ENCODE peak calls at places on chromosomes 1 and 21, in seven cellular contexts. One of them, this sample, is unnamed. For H3K9me3 and H3K4me1, the result is how much of the 10 kb centered on the place peaks cover.

GRCh38 chr1:33455537-33456301 is 16.7 kb upstream of the ZSCAN20 start:
- DNase-seq in psoas muscle: peak
- DNase-seq in transverse colon: no peak
- DNase-seq in ascending aorta: peak
- DNase-seq in lung: no peak
- DNase-seq in A673: peak
- DNase-seq in tibial nerve: no peak
- DNase-seq in this sample: no peak

GRCh38 chr21:29025328-29025713 is 853 bp downstream of the USP16 start:
- DNase-seq in ascending aorta: no peak
- DNase-seq in lung: no peak
- DNase-seq in A673: no peak
- DNase-seq in transverse colon: no peak
- DNase-seq in tibial nerve: no peak
- DNase-seq in psoas muscle: no peak
- DNase-seq in this sample: no peak

GRCh38 chr1:54378884-54379445 is 27.2 kb downstream of the SSBP3 start:
- DNase-seq in lung: no peak
- DNase-seq in transverse colon: no peak
- DNase-seq in A673: no peak
- DNase-seq in psoas muscle: no peak
- DNase-seq in ascending aorta: no peak
- DNase-seq in tibial nerve: no peak
- DNase-seq in this sample: no peak

GRCh38 chr1:17009706-17010105 is 2.0 kb downstream of the ATP13A2 start:
- DNase-seq in A673: peak
- DNase-seq in lung: no peak
- DNase-seq in tibial nerve: no peak
- DNase-seq in psoas muscle: peak
- DNase-seq in ascending aorta: no peak
- DNase-seq in transverse colon: peak
- DNase-seq in this sample: no peak

GRCh38 chr21:37364722-37365121 is 1.9 kb upstream of the DYRK1A start:
- DNase-seq in ascending aorta: no peak
- DNase-seq in A673: no peak
- DNase-seq in lung: no peak
- DNase-seq in transverse colon: no peak
- DNase-seq in psoas muscle: no peak
- DNase-seq in tibial nerve: no peak
- DNase-seq in this sample: no peak

GRCh38 chr1:185257947-185258203 is 59.2 kb downstream of the IVNS1ABP start:
- DNase-seq in ascending aorta: no peak
- DNase-seq in A673: no peak
- DNase-seq in transverse colon: no peak
- DNase-seq in tibial nerve: no peak
- DNase-seq in lung: no peak
- DNase-seq in psoas muscle: no peak
- DNase-seq in this sample: no peak

GRCh38 chr1:237411621-237412020 is 369.6 kb downstream of the RYR2 start:
- DNase-seq in lung: no peak
- DNase-seq in tibial nerve: no peak
- DNase-seq in A673: no peak
- DNase-seq in ascending aorta: no peak
- DNase-seq in psoas muscle: no peak
- DNase-seq in transverse colon: no peak
- DNase-seq in this sample: no peak

GRCh38 chr1:160342520-160342919 is 530 bp downstream of the COPA start:
- DNase-seq in psoas muscle: no peak
- DNase-seq in lung: no peak
- DNase-seq in tibial nerve: no peak
- DNase-seq in A673: peak
- DNase-seq in ascending aorta: no peak
- DNase-seq in transverse colon: no peak
- DNase-seq in this sample: no peak

GRCh38 chr1:119611701-119612113 is 36.4 kb downstream of the ZNF697 start:
- DNase-seq in A673: peak
- DNase-seq in ascending aorta: peak
- DNase-seq in transverse colon: peak
- DNase-seq in tibial nerve: peak
- DNase-seq in lung: peak
- DNase-seq in psoas muscle: peak
- DNase-seq in this sample: peak

GRCh38 chr1:223504741-223505140 is 111.5 kb downstream of the CCDC185 start:
- DNase-seq in A673: peak
- DNase-seq in ascending aorta: no peak
- DNase-seq in psoas muscle: no peak
- DNase-seq in transverse colon: peak
- DNase-seq in tibial nerve: no peak
- DNase-seq in lung: peak
- DNase-seq in this sample: no peak

GRCh38 chr1:109185990-109186703 is 27.6 kb upstream of the SARS1 start:
- DNase-seq in lung: peak
- DNase-seq in A673: no peak
- DNase-seq in ascending aorta: no peak
- DNase-seq in transverse colon: no peak
- DNase-seq in psoas muscle: no peak
- DNase-seq in tibial nerve: no peak
- DNase-seq in this sample: no peak

GRCh38 chr1:167790117-167790516 is 68.3 kb downstream of the MPZL1 start:
- DNase-seq in psoas muscle: peak
- DNase-seq in lung: no peak
- DNase-seq in transverse colon: no peak
- DNase-seq in ascending aorta: no peak
- DNase-seq in tibial nerve: no peak
- DNase-seq in A673: no peak
- DNase-seq in this sample: no peak

GRCh38 chr1:89781494-89782126 is 39.2 kb upstream of the LRRC8D start:
- DNase-seq in psoas muscle: no peak
- DNase-seq in transverse colon: no peak
- DNase-seq in tibial nerve: no peak
- DNase-seq in A673: no peak
- DNase-seq in ascending aorta: no peak
- DNase-seq in lung: no peak
- DNase-seq in this sample: no peak

GRCh38 chr1:67646145-67647035 is 38.6 kb upstream of the GADD45A start:
- DNase-seq in lung: no peak
- DNase-seq in A673: peak
- DNase-seq in psoas muscle: peak
- DNase-seq in transverse colon: no peak
- DNase-seq in tibial nerve: no peak
- DNase-seq in ascending aorta: no peak
- DNase-seq in this sample: no peak

GRCh38 chr1:32335951-32336867 is at the start of gene MARCKSL1:
- DNase-seq in A673: peak
- DNase-seq in lung: peak
- DNase-seq in psoas muscle: peak
- DNase-seq in transverse colon: peak
- DNase-seq in tibial nerve: peak
- DNase-seq in ascending aorta: peak
- DNase-seq in this sample: peak

GRCh38 chr1:65108025-65108692 is 39.8 kb upstream of the AK4 start:
- DNase-seq in tibial nerve: no peak
- DNase-seq in lung: no peak
- DNase-seq in A673: no peak
- DNase-seq in transverse colon: peak
- DNase-seq in ascending aorta: no peak
- DNase-seq in psoas muscle: no peak
- DNase-seq in this sample: no peak

GRCh38 chr1:234656981-234657651 is 47.1 kb upstream of the IRF2BP2 start:
- DNase-seq in transverse colon: peak
- DNase-seq in tibial nerve: no peak
- DNase-seq in psoas muscle: no peak
- DNase-seq in lung: no peak
- DNase-seq in A673: no peak
- DNase-seq in ascending aorta: no peak
- DNase-seq in this sample: no peak

GRCh38 chr1:231242516-231243198 is 1.6 kb downstream of the GNPAT start:
- DNase-seq in ascending aorta: no peak
- DNase-seq in psoas muscle: no peak
- DNase-seq in lung: no peak
- DNase-seq in transverse colon: no peak
- DNase-seq in A673: no peak
- DNase-seq in tibial nerve: no peak
- DNase-seq in this sample: no peak

GRCh38 chr1:55930931-55931271 is 648.5 kb downstream of the PLPP3 start:
- DNase-seq in tibial nerve: no peak
- DNase-seq in ascending aorta: no peak
- DNase-seq in A673: no peak
- DNase-seq in psoas muscle: no peak
- DNase-seq in transverse colon: no peak
- DNase-seq in lung: no peak
- DNase-seq in this sample: no peak

GRCh38 chr1:228420968-228421826 is 4.5 kb upstream of the TRIM17 start:
- DNase-seq in psoas muscle: no peak
- DNase-seq in lung: no peak
- DNase-seq in ascending aorta: no peak
- DNase-seq in A673: no peak
- DNase-seq in transverse colon: no peak
- DNase-seq in tibial nerve: no peak
- DNase-seq in this sample: no peak

GRCh38 chr21:41361786-41362604 is at the start of gene MX2:
- DNase-seq in ascending aorta: peak
- DNase-seq in psoas muscle: peak
- DNase-seq in A673: no peak
- DNase-seq in transverse colon: peak
- DNase-seq in lung: peak
- DNase-seq in tibial nerve: peak
- DNase-seq in this sample: no peak

GRCh38 chr21:34950980-34951379 is 98.1 kb downstream of the RUNX1 start:
- DNase-seq in tibial nerve: no peak
- DNase-seq in lung: no peak
- DNase-seq in transverse colon: no peak
- DNase-seq in A673: no peak
- DNase-seq in psoas muscle: no peak
- DNase-seq in ascending aorta: no peak
- DNase-seq in this sample: no peak

GRCh38 chr1:204084247-204084772 is 11.4 kb downstream of the SOX13 start:
- DNase-seq in tibial nerve: no peak
- DNase-seq in ascending aorta: no peak
- DNase-seq in transverse colon: peak
- DNase-seq in A673: no peak
- DNase-seq in lung: peak
- DNase-seq in psoas muscle: peak
- DNase-seq in this sample: no peak

GRCh38 chr1:33429846-33430750 is 797 bp downstream of the PHC2 start:
- DNase-seq in A673: no peak
- DNase-seq in psoas muscle: peak
- DNase-seq in ascending aorta: peak
- DNase-seq in tibial nerve: no peak
- DNase-seq in lung: peak
- DNase-seq in transverse colon: peak
- DNase-seq in this sample: no peak

GRCh38 chr1:33047839-33048305 is 11.2 kb upstream of the AK2 start:
- DNase-seq in tibial nerve: no peak
- DNase-seq in psoas muscle: no peak
- DNase-seq in A673: no peak
- DNase-seq in lung: no peak
- DNase-seq in ascending aorta: no peak
- DNase-seq in transverse colon: no peak
- DNase-seq in this sample: no peak

GRCh38 chr1:39819091-39819812 is 30.6 kb upstream of the BMP8B start:
- DNase-seq in psoas muscle: no peak
- DNase-seq in transverse colon: peak
- DNase-seq in tibial nerve: no peak
- DNase-seq in lung: no peak
- DNase-seq in ascending aorta: no peak
- DNase-seq in A673: no peak
- DNase-seq in this sample: no peak

GRCh38 chr1:44616991-44617702 is 57.1 kb downstream of the TMEM53 start:
- DNase-seq in lung: no peak
- DNase-seq in tibial nerve: no peak
- DNase-seq in psoas muscle: no peak
- DNase-seq in ascending aorta: no peak
- DNase-seq in A673: no peak
- DNase-seq in transverse colon: peak
- DNase-seq in this sample: no peak

GRCh38 chr1:181680332-181680731 is 197.0 kb downstream of the CACNA1E start:
- DNase-seq in tibial nerve: no peak
- DNase-seq in A673: no peak
- DNase-seq in ascending aorta: no peak
- DNase-seq in transverse colon: no peak
- DNase-seq in psoas muscle: no peak
- DNase-seq in lung: no peak
- DNase-seq in this sample: no peak

GRCh38 chr1:15885701-15886612 is 38.5 kb downstream of the SPEN start:
- DNase-seq in ascending aorta: peak
- DNase-seq in transverse colon: peak
- DNase-seq in psoas muscle: peak
- DNase-seq in tibial nerve: peak
- DNase-seq in A673: peak
- DNase-seq in lung: peak
- DNase-seq in this sample: peak

GRCh38 chr1:214369364-214369763 is 88.4 kb downstream of the SMYD2 start:
- DNase-seq in transverse colon: no peak
- DNase-seq in tibial nerve: no peak
- DNase-seq in lung: no peak
- DNase-seq in A673: no peak
- DNase-seq in psoas muscle: no peak
- DNase-seq in ascending aorta: no peak
- DNase-seq in this sample: no peak
- H3K27ac ChIP-seq in transverse colon: no peak
- H3K27ac ChIP-seq in tibial nerve: no peak
- H3K27ac ChIP-seq in lung: no peak
- H3K27ac ChIP-seq in A673: no peak
- H3K27ac ChIP-seq in psoas muscle: no peak
- H3K27ac ChIP-seq in ascending aorta: no peak
- H3K27ac ChIP-seq in this sample: no peak

GRCh38 chr21:19609611-19610010 is 1206.0 kb upstream of the TMPRSS15 start:
- DNase-seq in A673: no peak
- DNase-seq in psoas muscle: no peak
- DNase-seq in tibial nerve: no peak
- DNase-seq in lung: no peak
- DNase-seq in ascending aorta: no peak
- DNase-seq in transverse colon: no peak
- DNase-seq in this sample: no peak
- H3K9me3 ChIP-seq in A673: under half
- H3K9me3 ChIP-seq in psoas muscle: under half
- H3K9me3 ChIP-seq in tibial nerve: under half
- H3K9me3 ChIP-seq in lung: under half
- H3K9me3 ChIP-seq in ascending aorta: under half
- H3K9me3 ChIP-seq in transverse colon: under half
- H3K9me3 ChIP-seq in this sample: under half

GRCh38 chr1:214567481-214567980 is 16.1 kb upstream of the PTPN14 start:
- DNase-seq in transverse colon: no peak
- DNase-seq in psoas muscle: no peak
- DNase-seq in ascending aorta: no peak
- DNase-seq in lung: no peak
- DNase-seq in tibial nerve: no peak
- DNase-seq in A673: no peak
- DNase-seq in this sample: no peak
- H3K4me1 ChIP-seq in transverse colon: under half
- H3K4me1 ChIP-seq in psoas muscle: under half
- H3K4me1 ChIP-seq in ascending aorta: under half
- H3K4me1 ChIP-seq in lung: under half
- H3K4me1 ChIP-seq in tibial nerve: under half
- H3K4me1 ChIP-seq in A673: under half
- H3K4me1 ChIP-seq in this sample: under half

DNA sequence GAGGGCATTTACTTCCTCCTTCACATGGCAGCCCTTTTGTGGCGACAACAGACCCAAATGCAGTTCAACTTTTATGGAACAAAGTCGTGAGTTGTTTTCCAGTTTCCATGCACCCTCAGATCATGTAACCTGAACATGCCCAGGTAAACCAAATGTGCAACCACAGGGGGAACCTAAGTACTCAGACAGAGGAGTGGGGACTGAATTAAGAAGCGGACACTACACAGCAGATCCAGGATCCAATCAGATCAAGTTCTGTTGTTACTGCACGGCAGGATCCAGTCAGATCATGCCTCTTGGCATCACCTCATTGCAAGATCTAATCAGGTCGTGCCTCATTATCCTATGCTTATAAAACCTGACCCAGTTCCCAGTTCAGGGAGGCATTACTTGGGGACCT is 115.7 kb downstream of the MATN1 start:
- DNase-seq in lung: no peak
- DNase-seq in transverse colon: no peak
- DNase-seq in tibial nerve: no peak
- DNase-seq in ascending aorta: no peak
- DNase-seq in A673: no peak
- DNase-seq in psoas muscle: no peak
- DNase-seq in this sample: no peak
- H3K27ac ChIP-seq in lung: no peak
- H3K27ac ChIP-seq in transverse colon: no peak
- H3K27ac ChIP-seq in tibial nerve: no peak
- H3K27ac ChIP-seq in ascending aorta: no peak
- H3K27ac ChIP-seq in A673: no peak
- H3K27ac ChIP-seq in psoas muscle: no peak
- H3K27ac ChIP-seq in this sample: no peak